ENCODE peak calls at places on chromosomes 16 and 17, in seven cellular contexts. K, N, O, W, Q, P and Z are unnamed samples.

GRCh38 chr16:54177052-54177856 is 109.3 kb downstream of the IRX3 start:
- DNase-seq in N (no peak), O (no peak), Q (no peak), P (no peak), K (no peak), W (no peak), Z (no peak)

GRCh38 chr17:48259710-48260291 is 152.2 kb downstream of the SNX11 start:
- DNase-seq in N (peak; percentile 16), W (no peak), K (peak; percentile 46), P (no peak), Q (peak; percentile 16), O (no peak), Z (peak; percentile 72)

GRCh38 chr16:85553436-85554113 is 59.5 kb upstream of the GSE1 start:
- DNase-seq in W (no peak), N (no peak), Q (peak; percentile 59), O (peak; percentile 68), P (peak; percentile 59), K (peak; percentile 76), Z (peak; percentile 43)

GRCh38 chr17:4256952-4257351 is 6.8 kb downstream of the ANKFY1 start:
- DNase-seq in W (no peak), K (no peak), O (no peak), N (no peak), P (no peak), Q (peak; percentile 30), Z (no peak)

GRCh38 chr16:15975172-15975571 is 25.8 kb downstream of the ABCC1 start:
- DNase-seq in W (no peak), Q (no peak), K (no peak), P (peak; percentile 53), N (no peak), O (no peak), Z (no peak)

GRCh38 chr16:84692451-84692850 is 7.3 kb upstream of the USP10 start:
- DNase-seq in K (no peak), P (no peak), O (no peak), W (no peak), Q (no peak), N (no peak), Z (no peak)

GRCh38 chr16:5633845-5634440 is 536.3 kb upstream of the EEF2KMT start:
- DNase-seq in O (no peak), N (peak; percentile 6), W (no peak), Q (peak; percentile 8), P (no peak), K (no peak), Z (peak; percentile 3)

GRCh38 chr16:55488306-55488705 is 9.3 kb downstream of the MMP2 start:
- DNase-seq in N (no peak), K (no peak), P (peak; percentile 35), Q (no peak), O (no peak), W (no peak), Z (no peak)

GRCh38 chr17:61408151-61409041 is 8.8 kb downstream of the TBX2 start:
- DNase-seq in P (peak; percentile 19), O (no peak), W (no peak), K (no peak), Q (no peak), N (no peak), Z (no peak)

GRCh38 chr17:40018211-40019121 is 3.2 kb downstream of the CSF3 start:
- DNase-seq in N (no peak), Q (peak; percentile 47), O (no peak), W (no peak), P (no peak), K (no peak), Z (no peak)

GRCh38 chr16:65547799-65548446 is 426.1 kb upstream of the CDH11 start:
- DNase-seq in P (no peak), N (peak; percentile 99), Q (peak; percentile 99), O (no peak), W (no peak), K (no peak), Z (peak; percentile 93)

GRCh38 chr17:29179232-29180036 is 764 bp downstream of the MYO18A start:
- DNase-seq in W (no peak), N (no peak), P (no peak), K (peak; percentile 95), Q (no peak), O (peak; percentile 96), Z (no peak)

GRCh38 chr17:15663691-15664090 is 20.4 kb downstream of the TRIM16 start:
- DNase-seq in P (no peak), W (no peak), N (no peak), K (no peak), O (no peak), Q (no peak), Z (no peak)

GRCh38 chr16:48276102-48276501 is 28.8 kb upstream of the ABCC11 start:
- DNase-seq in N (no peak), O (no peak), W (no peak), P (no peak), Q (peak; percentile 76), K (no peak), Z (peak; percentile 45)

GRCh38 chr17:12667299-12667958 is 1.7 kb downstream of the MYOCD start:
- DNase-seq in W (no peak), P (no peak), O (no peak), K (no peak), N (peak; percentile 59), Q (peak; percentile 56), Z (peak; percentile 73)
- H3K4me3 ChIP-seq in W (peak overlapping the region; percentile 67), P (peak overlapping the region; percentile 74), O (no peak overlapping the region), K (peak overlapping the region; percentile 7), N (no peak overlapping the region), Q (no peak overlapping the region), Z (no peak overlapping the region)

GRCh38 chr17:42414782-42415409 is 8.2 kb downstream of the CAVIN1 start:
- DNase-seq in K (no peak), W (no peak), P (no peak), Q (no peak), O (no peak), N (no peak), Z (no peak)
- H3K4me3 ChIP-seq in K (no peak overlapping the region), W (peak overlapping the region; percentile 50), P (peak overlapping the region; percentile 29), Q (no peak overlapping the region), O (no peak overlapping the region), N (no peak overlapping the region), Z (no peak overlapping the region)

DNA sequence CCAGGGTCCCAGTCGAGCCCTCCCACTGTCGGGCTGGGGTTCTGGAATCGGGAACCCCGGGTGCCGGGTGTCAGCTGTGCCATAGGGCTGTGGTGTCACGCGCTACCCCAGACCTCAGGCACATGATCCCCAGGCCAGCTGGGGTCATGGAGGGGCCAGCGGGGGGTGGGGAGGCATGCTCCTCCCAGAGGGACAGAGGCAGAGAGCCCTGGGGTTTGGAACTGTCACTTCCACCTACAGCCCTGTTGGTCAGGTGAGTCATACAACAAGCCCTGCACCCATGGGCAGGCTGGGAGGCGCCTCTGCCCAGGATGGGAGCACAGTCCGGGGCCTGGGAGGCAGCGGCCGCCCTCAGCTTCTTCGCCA is 63.0 kb downstream of the BAIAP2 start:
- DNase-seq in Q (peak; percentile 66), O (peak; percentile 82), N (no peak), K (peak; percentile 34), W (no peak), P (peak; percentile 50), Z (peak; percentile 32)
- H3K4me3 ChIP-seq in Q (peak overlapping the region; percentile 53), O (peak overlapping the region; percentile 38), N (peak overlapping the region; percentile 16), K (no peak overlapping the region), W (peak overlapping the region; percentile 47), P (no peak overlapping the region), Z (peak overlapping the region; percentile 20)

GRCh38 chr17:50210249-50211225 is 9.1 kb upstream of the COL1A1 start:
- DNase-seq in W (no peak), K (peak; percentile 58), N (peak; percentile 96), P (peak; percentile 74), Q (peak; percentile 99), O (peak; percentile 48), Z (peak; percentile 99)
- H3K4me3 ChIP-seq in W (peak overlapping the region; percentile 26), K (no peak overlapping the region), N (peak overlapping the region; percentile 22), P (no peak overlapping the region), Q (peak overlapping the region; percentile 42), O (no peak overlapping the region), Z (peak overlapping the region; percentile 18)